ENCODE peak calls at places on chromosomes 7 and 10, in five cellular contexts. U, O, B, Y and G are unnamed samples.

GRCh38 chr10:56911906-56912480 is 550.9 kb upstream of the ZWINT start:
- DNase-seq in U (no peak), O (no peak), B (no peak), Y (no peak), G (no peak)

GRCh38 chr10:27799046-27799445 is 53.4 kb upstream of the MKX start:
- DNase-seq in U (no peak), O (no peak), B (no peak), Y (no peak), G (no peak)

GRCh38 chr7:21067216-21067615 is 280.5 kb upstream of the SP8 start:
- DNase-seq in U (no peak), O (no peak), B (no peak), Y (no peak), G (no peak)

GRCh38 chr7:142795339-142795863 is 24.6 kb downstream of the PRSS2 start:
- DNase-seq in U (no peak), O (no peak), B (no peak), Y (no peak), G (no peak)

GRCh38 chr7:129951076-129952011 is 1.4 kb downstream of the UBE2H start:
- DNase-seq in U (no peak), O (no peak), B (no peak), Y (peak), G (peak)

GRCh38 chr10:97738616-97739015 is 1.7 kb downstream of the ZFYVE27 start:
- DNase-seq in U (no peak), O (no peak), B (no peak), Y (no peak), G (no peak)

GRCh38 chr10:100802607-100803006 is 57.2 kb downstream of the PAX2 start:
- DNase-seq in U (no peak), O (no peak), B (no peak), Y (no peak), G (no peak)

GRCh38 chr10:43878386-43878785 is 229.7 kb upstream of the ZNF32 start:
- DNase-seq in U (no peak), O (no peak), B (no peak), Y (no peak), G (no peak)

GRCh38 chr7:110987130-110987693 is 103.7 kb upstream of the LRRN3 start:
- DNase-seq in U (no peak), O (no peak), B (no peak), Y (no peak), G (no peak)